ENCODE peak calls at places on chromosomes 11 and 22, in seven cellular contexts. O is upper lobe of left lung, U is endothelial cell of umbilical vein, J is PC-3, Y is colonic mucosa, T is mammary epithelial cell, M is IMR-90. D is an unnamed sample.

GRCh38 chr11:550746-551085 is 9.8 kb downstream of the LMNTD2 start:
- DNase-seq in M (no peak), Y (no peak), U (no peak), O (no peak), J (no peak), T (no peak), D (no peak)

GRCh38 chr22:25775501-25775900 is 33.5 kb downstream of the MYO18B start:
- DNase-seq in O (no peak), J (no peak), M (peak; percentile 21), Y (no peak), U (no peak), T (peak; percentile 36), D (no peak)

GRCh38 chr11:662689-663274 is 25.7 kb downstream of the DRD4 start:
- DNase-seq in Y (peak; percentile 73), J (peak; percentile 54), O (no peak), T (peak; percentile 35), M (peak; percentile 47), U (peak; percentile 54), D (no peak)

GRCh38 chr11:439315-440064 is 2.3 kb downstream of the ANO9 start:
- DNase-seq in T (no peak), O (no peak), U (no peak), Y (no peak), M (no peak), J (no peak), D (no peak)

GRCh38 chr22:20437253-20438065 is at the start of gene SCARF2:
- DNase-seq in U (peak; percentile 52), J (no peak), O (peak; percentile 93), T (no peak), M (peak; percentile 62), Y (no peak), D (no peak)

GRCh38 chr22:28016781-28017557 is 97.9 kb upstream of the PITPNB start:
- DNase-seq in O (no peak), J (no peak), U (no peak), Y (no peak), T (no peak), M (no peak), D (no peak)

GRCh38 chr11:6404341-6405038 is 14.2 kb downstream of the SMPD1 start:
- DNase-seq in J (no peak), Y (no peak), M (peak; percentile 70), T (no peak), U (no peak), O (peak; percentile 41), D (peak; percentile 44)

GRCh38 chr11:69230856-69231425 is 63.0 kb upstream of the MYEOV start:
- DNase-seq in U (no peak), O (no peak), Y (peak; percentile 9), J (no peak), T (no peak), M (no peak), D (no peak)

GRCh38 chr22:50157976-50158375 is 12.6 kb upstream of the PANX2 start:
- DNase-seq in O (peak; percentile 80), U (no peak), Y (peak; percentile 77), J (no peak), T (peak; percentile 68), M (no peak), D (no peak)

GRCh38 chr11:93730108-93731107 is 10.9 kb downstream of the TAF1D start:
- DNase-seq in J (no peak), U (no peak), M (no peak), T (no peak), Y (no peak), O (no peak), D (no peak)

GRCh38 chr11:25650319-25650718 is 681.6 kb upstream of the ANO3 start:
- DNase-seq in M (no peak), J (no peak), U (no peak), T (no peak), O (no peak), Y (no peak), D (no peak)

GRCh38 chr11:73404048-73404447 is 27.8 kb downstream of the RELT start:
- DNase-seq in T (peak; percentile 31), Y (no peak), O (no peak), M (peak; percentile 40), J (peak; percentile 68), U (peak; percentile 53), D (no peak)

GRCh38 chr11:19228956-19229355 is 11.8 kb downstream of the E2F8 start:
- DNase-seq in T (no peak), O (no peak), Y (no peak), U (no peak), J (peak; percentile 18), M (no peak), D (no peak)

GRCh38 chr22:39294571-39295468 is 24.6 kb downstream of the RPL3 start:
- DNase-seq in J (no peak), U (no peak), Y (no peak), O (no peak), M (no peak), T (no peak), D (no peak)

GRCh38 chr22:25347752-25348102 is 128.3 kb downstream of the CRYBB2 start:
- DNase-seq in U (peak; percentile 53), O (no peak), J (no peak), T (no peak), M (peak; percentile 44), Y (no peak), D (no peak)

GRCh38 chr11:88300888-88301477 is 36.6 kb downstream of the CTSC start:
- DNase-seq in J (no peak), O (no peak), Y (no peak), M (no peak), T (no peak), U (no peak), D (no peak)

GRCh38 chr11:16611395-16612233 is 126.8 kb upstream of the C11orf58 start:
- DNase-seq in Y (no peak), T (no peak), M (no peak), U (no peak), O (no peak), J (no peak), D (no peak)

GRCh38 chr11:113664981-113665710 is 41.0 kb downstream of the TMPRSS5 start:
- DNase-seq in M (no peak), O (no peak), T (no peak), Y (peak; percentile 41), U (no peak), J (peak; percentile 68), D (no peak)

GRCh38 chr22:48315415-48316244 is 1512.0 kb downstream of the BRD1 start:
- DNase-seq in O (no peak), Y (no peak), U (no peak), T (no peak), M (no peak), J (no peak), D (no peak)

GRCh38 chr22:44396021-44396726 is 83.4 kb upstream of the SHISAL1 start:
- DNase-seq in Y (no peak), O (peak; percentile 31), M (no peak), U (no peak), T (no peak), J (no peak), D (no peak)

GRCh38 chr22:19663821-19664325 is 50.4 kb upstream of the SEPTIN5 start:
- DNase-seq in O (no peak), J (no peak), Y (no peak), M (peak; percentile 61), T (no peak), U (peak; percentile 70), D (no peak)

GRCh38 chr11:46413755-46414465 is 22.3 kb upstream of the CHRM4 start:
- DNase-seq in M (peak; percentile 10), U (no peak), Y (no peak), O (no peak), J (peak; percentile 74), T (no peak), D (no peak)

GRCh38 chr11:10476927-10477689 is 22.0 kb downstream of the AMPD3 start:
- DNase-seq in T (no peak), U (no peak), J (no peak), M (no peak), O (no peak), Y (no peak), D (no peak)

GRCh38 chr22:30879398-30879797 is 89.2 kb downstream of the MORC2 start:
- DNase-seq in T (no peak), M (no peak), Y (no peak), J (no peak), U (no peak), O (no peak), D (no peak)

GRCh38 chr11:94740975-94741707 is 27.0 kb upstream of the AMOTL1 start:
- DNase-seq in U (peak; percentile 73), J (peak; percentile 87), Y (no peak), O (peak; percentile 74), T (peak; percentile 69), M (peak; percentile 69), D (no peak)

GRCh38 chr22:17695986-17696385 is 57.4 kb downstream of the BCL2L13 start:
- DNase-seq in J (no peak), M (no peak), Y (no peak), T (no peak), O (no peak), U (no peak), D (no peak)

GRCh38 chr11:44912270-44912987 is 38.3 kb downstream of the TP53I11 start:
- DNase-seq in O (no peak), Y (no peak), U (no peak), M (no peak), T (no peak), J (no peak), D (no peak)

GRCh38 chr22:33914131-33914530 is 6.1 kb downstream of the LARGE1 start:
- DNase-seq in U (no peak), M (no peak), J (no peak), T (no peak), Y (no peak), O (no peak), D (no peak)
- TF ChIP-seq CTCF in U (no peak), M (no peak), J (no peak), T (no peak), Y (no peak), O (no peak), D (no peak)

DNA sequence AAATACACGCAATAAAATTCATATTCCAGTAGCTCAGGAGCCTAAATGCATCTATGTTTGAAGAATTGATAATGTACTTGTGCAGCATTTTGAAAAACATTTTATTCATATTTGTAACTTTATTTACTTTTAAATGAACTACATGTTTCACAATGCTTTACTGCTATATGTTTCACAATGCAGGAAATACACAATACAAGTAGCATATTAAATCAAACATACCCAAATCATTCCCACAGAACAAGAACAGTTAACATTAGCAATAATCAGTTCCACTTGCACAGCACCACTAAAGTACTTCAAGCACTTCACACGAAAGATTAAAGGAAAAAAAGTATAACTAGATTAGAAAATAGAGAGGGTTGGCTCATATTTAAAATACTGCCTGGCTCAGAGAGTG is 343.6 kb upstream of the CCDC90B start:
- DNase-seq in M (no peak), O (no peak), U (no peak), J (no peak), T (no peak), Y (no peak), D (no peak)
- H3K27ac ChIP-seq in M (no peak overlapping the region), O (no peak overlapping the region), U (no peak overlapping the region), J (no peak overlapping the region), T (no peak overlapping the region), Y (no peak overlapping the region), D (no peak overlapping the region)

GRCh38 chr11:132032555-132032954 is 662.1 kb downstream of the NTM start:
- DNase-seq in U (no peak), O (no peak), Y (no peak), M (peak; percentile 92), T (peak; percentile 23), J (no peak), D (no peak)
- H3K4me1 ChIP-seq in U (no peaks in the 10 kb centered on the region), O (no peaks in the 10 kb centered on the region), Y (no peaks in the 10 kb centered on the region), M (peaks cover 30% of the 10 kb centered on the region), T (peaks cover 18% of the 10 kb centered on the region), J (no peaks in the 10 kb centered on the region), D (no peaks in the 10 kb centered on the region)

GRCh38 chr22:43090130-43090789 is 1.1 kb upstream of the TTLL1 start:
- DNase-seq in T (peak; percentile 89), Y (peak; percentile 60), M (peak; percentile 80), O (no peak), U (peak; percentile 80), J (peak; percentile 84), D (no peak)
- TF ChIP-seq CTCF in T (peak; percentile 69), Y (no peak), M (peak; percentile 51), O (no peak), U (peak; percentile 39), J (peak; percentile 70), D (peak; percentile 4)

D was measured in CD8-positive, alpha-beta T cell.